ENCODE peak calls at places on chromosomes 6 and 20, in five cellular contexts. U, Y, V, Z and Q are unnamed samples.
A peak's percentile ranks its signal among the peaks of the same experiment; 100 is the strongest.

GRCh38 chr20:42945194-42945593 is 244.5 kb downstream of the PTPRT start:
- DNase-seq in U (no peak), Y (no peak), V (no peak), Z (no peak), Q (no peak)

GRCh38 chr6:101961357-101961756 is 567.8 kb downstream of the GRIK2 start:
- DNase-seq in U (no peak), Y (peak; percentile 16), V (no peak), Z (no peak), Q (no peak)

GRCh38 chr6:55443238-55444134 is 116.2 kb downstream of the GFRAL start:
- DNase-seq in U (no peak), Y (no peak), V (no peak), Z (no peak), Q (no peak)

GRCh38 chr6:136415351-136416005 is 125.8 kb upstream of the BCLAF1 start:
- DNase-seq in U (no peak), Y (no peak), V (no peak), Z (peak; percentile 30), Q (no peak)

GRCh38 chr20:50518270-50518721 is 8.1 kb downstream of the PTPN1 start:
- DNase-seq in U (no peak), Y (no peak), V (no peak), Z (no peak), Q (no peak)

GRCh38 chr20:36569847-36570429 is 3.5 kb upstream of the TGIF2 start:
- DNase-seq in U (peak; percentile 52), Y (no peak), V (no peak), Z (no peak), Q (no peak)

GRCh38 chr6:77264970-77265369 is 198.3 kb downstream of the HTR1B start:
- DNase-seq in U (no peak), Y (peak; percentile 59), V (no peak), Z (no peak), Q (no peak)

GRCh38 chr20:21710863-21711431 is 5.5 kb downstream of the PAX1 start:
- DNase-seq in U (no peak), Y (no peak), V (no peak), Z (no peak), Q (no peak)

GRCh38 chr6:167141667-167142432 is 15.9 kb downstream of the GPR31 start:
- DNase-seq in U (no peak), Y (peak; percentile 80), V (peak; percentile 22), Z (peak; percentile 62), Q (peak; percentile 75)

GRCh38 chr20:3543901-3544507 is 73.2 kb downstream of the ATRN start:
- DNase-seq in U (peak; percentile 27), Y (no peak), V (peak; percentile 15), Z (no peak), Q (no peak)

GRCh38 chr6:7129360-7129759 is 21.6 kb downstream of the RREB1 start:
- DNase-seq in U (no peak), Y (no peak), V (no peak), Z (no peak), Q (no peak)

GRCh38 chr20:51193066-51193772 is 170.3 kb upstream of the KCNG1 start:
- DNase-seq in U (peak; percentile 53), Y (no peak), V (no peak), Z (no peak), Q (no peak)

GRCh38 chr20:11315506-11315905 is 602.2 kb upstream of the BTBD3 start:
- DNase-seq in U (no peak), Y (no peak), V (no peak), Z (no peak), Q (no peak)

GRCh38 chr20:8932192-8933150 is 136.4 kb upstream of the PLCB4 start:
- DNase-seq in U (peak; percentile 83), Y (no peak), V (no peak), Z (no peak), Q (no peak)

GRCh38 chr20:9981834-9982233 is 53.0 kb upstream of the ANKEF1 start:
- DNase-seq in U (no peak), Y (no peak), V (no peak), Z (no peak), Q (no peak)

GRCh38 chr6:45655630-45656422 is 278.1 kb upstream of the SUPT3H start:
- DNase-seq in U (peak; percentile 98), Y (no peak), V (peak; percentile 72), Z (no peak), Q (no peak)

GRCh38 chr6:51959744-51960383 is 127.5 kb downstream of the PKHD1 start:
- DNase-seq in U (peak; percentile 74), Y (peak; percentile 86), V (peak; percentile 47), Z (peak; percentile 54), Q (peak; percentile 63)

GRCh38 chr20:52533401-52533800 is 341.8 kb upstream of the ZFP64 start:
- DNase-seq in U (no peak), Y (no peak), V (no peak), Z (no peak), Q (no peak)

GRCh38 chr20:50368813-50369224 is 141.4 kb upstream of the PTPN1 start:
- DNase-seq in U (peak; percentile 67), Y (no peak), V (no peak), Z (no peak), Q (no peak)

GRCh38 chr20:13299401-13299800 is 78.3 kb downstream of the ISM1 start:
- DNase-seq in U (no peak), Y (no peak), V (no peak), Z (no peak), Q (no peak)

GRCh38 chr6:100234625-100235024 is 230.1 kb downstream of the SIM1 start:
- DNase-seq in U (no peak), Y (no peak), V (no peak), Z (no peak), Q (no peak)

GRCh38 chr6:119586250-119586882 is 236.8 kb upstream of the MAN1A1 start:
- DNase-seq in U (no peak), Y (no peak), V (no peak), Z (no peak), Q (no peak)

DNA sequence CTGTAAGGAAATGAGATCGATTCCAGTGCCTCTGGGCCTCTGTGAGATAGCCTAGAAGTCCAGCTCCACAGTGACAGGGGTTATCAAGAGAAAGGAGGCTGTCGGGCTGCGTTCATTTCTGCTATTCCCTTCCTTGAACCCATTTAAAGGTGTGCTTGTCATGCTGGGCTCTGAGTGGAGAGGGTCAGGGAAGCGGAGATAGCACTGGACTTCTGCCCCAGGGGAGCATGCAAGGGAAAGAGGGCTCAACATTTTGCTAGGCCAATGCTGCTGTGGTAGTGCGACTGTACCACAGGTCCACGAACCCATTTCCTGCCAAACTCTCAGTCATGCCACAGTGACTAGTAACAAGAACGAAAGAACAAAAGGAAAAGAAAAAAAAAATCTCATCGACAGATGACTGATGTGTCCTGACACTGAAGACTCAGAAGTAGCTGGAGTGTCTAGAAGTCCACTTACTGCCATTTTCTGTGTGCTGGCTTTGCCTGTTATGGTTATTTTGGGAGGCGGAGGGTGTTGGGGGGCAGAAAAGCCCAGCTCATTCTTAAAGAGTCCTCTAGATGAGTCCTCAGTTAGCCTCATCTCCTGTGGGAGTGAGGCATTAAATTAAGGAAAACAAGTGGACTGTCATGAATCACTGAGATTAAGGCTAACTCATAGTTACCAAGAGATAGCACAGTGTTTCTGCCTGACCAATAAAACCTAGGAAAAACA is 8.1 kb downstream of the NEDD9 start:
- DNase-seq in U (peak; percentile 65), Y (no peak), V (no peak), Z (no peak), Q (no peak)
- H3K4me3 ChIP-seq in U (no peak overlapping the region), Y (no peak overlapping the region), V (no peak overlapping the region), Z (no peak overlapping the region), Q (no peak overlapping the region)

DNA sequence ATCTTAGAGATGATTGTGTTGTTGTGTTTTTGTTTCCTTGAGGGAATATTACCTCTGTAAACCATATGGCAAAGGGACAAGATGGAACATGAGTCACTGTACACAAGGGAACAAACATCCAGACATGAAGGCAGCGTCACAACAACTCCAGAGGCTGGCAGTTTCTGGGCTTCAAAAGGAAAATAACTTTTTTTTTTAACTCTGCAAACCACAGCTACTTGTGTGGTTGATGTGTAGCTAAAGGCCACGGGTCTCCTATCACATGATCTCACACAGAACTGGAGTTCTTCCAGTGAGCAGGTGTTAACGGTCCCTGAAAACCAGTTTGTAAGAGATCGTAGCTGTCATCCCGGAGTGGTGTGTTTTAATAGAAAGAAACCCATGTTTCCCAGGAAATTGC is 33.2 kb upstream of the HBS1L start:
- DNase-seq in U (no peak), Y (no peak), V (no peak), Z (no peak), Q (no peak)
- H3K4me3 ChIP-seq in U (no peak overlapping the region), Y (no peak overlapping the region), V (no peak overlapping the region), Z (no peak overlapping the region), Q (no peak overlapping the region)

GRCh38 chr20:63734946-63735858 is 1.3 kb upstream of the LIME1 start:
- DNase-seq in U (no peak), Y (no peak), V (no peak), Z (no peak), Q (peak; percentile 87)

GRCh38 chr20:63736893-63737689 is 627 bp downstream of the LIME1 start:
- DNase-seq in U (no peak), Y (no peak), V (no peak), Z (no peak), Q (peak; percentile 71)

GRCh38 chr20:63734111-63734945 is 2.1 kb upstream of the LIME1 start:
- DNase-seq in U (no peak), Y (no peak), V (no peak), Z (no peak), Q (peak; percentile 97)

GRCh38 chr20:63737690-63737939 is 1.2 kb downstream of the LIME1 start:
- DNase-seq in U (no peak), Y (peak; percentile 64), V (no peak), Z (no peak), Q (no peak)

DNA sequence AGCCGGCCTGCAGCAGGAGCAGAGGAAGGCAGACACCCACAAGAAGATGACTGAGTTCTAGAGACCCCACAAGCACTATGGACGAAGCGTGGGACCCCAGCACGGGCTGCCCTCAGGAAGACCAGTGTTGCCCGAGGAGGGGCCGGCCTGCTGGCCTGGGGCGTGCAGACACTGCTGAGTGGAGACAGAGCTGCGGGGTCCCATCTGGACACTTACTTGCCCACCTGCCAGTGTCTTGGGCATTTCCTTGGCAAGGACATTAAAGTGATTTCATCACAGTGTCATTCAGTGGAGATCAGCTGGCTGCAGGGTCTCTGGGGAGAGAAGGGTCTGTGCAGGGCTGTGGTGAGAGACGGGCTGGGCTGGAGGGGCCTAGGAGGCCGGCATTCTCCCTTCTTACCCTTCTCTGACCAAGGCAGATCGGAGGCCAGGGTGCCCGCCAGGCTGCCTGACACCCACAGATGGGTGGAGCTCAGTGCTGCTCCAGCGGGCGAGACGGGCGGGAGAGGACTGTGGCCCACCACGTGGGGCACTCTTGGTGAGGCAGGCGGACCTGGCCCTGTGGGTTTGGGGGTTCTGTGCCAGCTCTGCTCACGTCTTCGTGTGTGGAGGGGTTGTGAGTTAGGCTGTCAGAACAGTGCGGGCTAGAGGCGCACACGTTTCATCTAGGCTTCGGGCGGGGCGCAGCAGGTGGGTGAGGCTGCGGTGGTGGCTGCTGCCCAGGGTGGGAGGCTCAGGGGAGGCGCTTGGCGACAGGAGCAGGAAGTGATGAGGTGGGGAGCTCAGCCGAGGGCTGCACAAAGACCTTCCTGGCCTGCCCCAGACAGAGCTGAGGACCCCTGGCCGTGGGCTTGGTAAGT is at the start of gene LIME1:
- DNase-seq in U (no peak), Y (no peak), V (no peak), Z (no peak), Q (peak; percentile 79)
- H3K4me3 ChIP-seq in U (no peak within 1 kb of the TSS), Y (peak within 1 kb of the TSS; percentile 63), V (no peak within 1 kb of the TSS), Z (no peak within 1 kb of the TSS), Q (peak within 1 kb of the TSS; percentile 65)

DNA sequence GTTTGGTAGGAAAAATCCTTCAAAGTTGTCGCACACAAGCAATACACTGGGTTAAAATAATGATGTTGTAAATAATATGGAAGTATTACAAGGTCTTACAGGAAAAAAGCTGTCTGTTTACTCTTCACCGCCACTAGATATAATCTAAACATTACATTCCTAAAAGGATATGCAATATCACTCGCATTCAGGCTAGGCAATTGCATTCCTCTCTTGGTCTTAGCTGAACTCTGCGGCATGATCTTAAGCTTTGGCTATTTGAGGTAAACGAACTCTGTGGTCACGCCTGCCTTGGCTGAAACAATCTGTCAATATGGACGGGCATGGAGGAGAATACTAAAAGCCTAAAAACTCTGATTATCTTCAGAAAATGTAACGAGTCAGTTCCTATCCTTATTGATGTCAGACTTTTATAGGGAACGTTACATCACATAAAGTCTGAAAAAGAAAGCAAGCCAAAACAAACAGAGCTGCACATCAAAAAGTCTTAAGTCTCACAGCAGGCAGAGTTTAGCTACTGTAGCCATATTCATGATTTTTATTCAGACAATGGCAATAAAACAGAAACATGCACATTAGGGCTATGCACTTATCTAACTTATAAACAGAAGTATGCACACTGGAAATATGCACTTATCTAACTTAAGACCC is 30.8 kb upstream of the FILIP1 start:
- DNase-seq in U (peak; percentile 95), Y (peak; percentile 1), V (peak; percentile 68), Z (no peak), Q (peak; percentile 44)
- H3K4me3 ChIP-seq in U (peak overlapping the region; percentile 6), Y (no peak overlapping the region), V (no peak overlapping the region), Z (no peak overlapping the region), Q (no peak overlapping the region)